ENCODE peak calls at places on chromosomes 16 and 17, in five cellular contexts. One of them, this sample, is unnamed.

GRCh38 chr16:17515421-17516210 is 44.9 kb upstream of the XYLT1 start:
- DNase-seq in body of pancreas: no peak
- DNase-seq in A673: no peak
- DNase-seq in CD4-positive, CD25-positive, alpha-beta regulatory T cell: no peak
- DNase-seq in sigmoid colon: no peak
- DNase-seq in this sample: no peak

GRCh38 chr17:17062866-17063265 is 20.6 kb downstream of the MPRIP start:
- DNase-seq in A673: no peak
- DNase-seq in sigmoid colon: peak; percentile 64
- DNase-seq in body of pancreas: peak; percentile 20
- DNase-seq in CD4-positive, CD25-positive, alpha-beta regulatory T cell: no peak
- DNase-seq in this sample: peak; percentile 30

GRCh38 chr16:85753559-85753958 is 2.7 kb upstream of the C16orf74 start:
- DNase-seq in body of pancreas: peak; percentile 83
- DNase-seq in sigmoid colon: no peak
- DNase-seq in CD4-positive, CD25-positive, alpha-beta regulatory T cell: no peak
- DNase-seq in A673: no peak
- DNase-seq in this sample: no peak

GRCh38 chr16:71781741-71782140 is 26.9 kb downstream of the AP1G1 start:
- DNase-seq in CD4-positive, CD25-positive, alpha-beta regulatory T cell: no peak
- DNase-seq in A673: no peak
- DNase-seq in sigmoid colon: no peak
- DNase-seq in body of pancreas: no peak
- DNase-seq in this sample: no peak

GRCh38 chr17:67679721-67680120 is 38.0 kb upstream of the NOL11 start:
- DNase-seq in body of pancreas: no peak
- DNase-seq in sigmoid colon: no peak
- DNase-seq in A673: no peak
- DNase-seq in CD4-positive, CD25-positive, alpha-beta regulatory T cell: no peak
- DNase-seq in this sample: no peak

GRCh38 chr16:57645691-57646387 is 17.4 kb downstream of the ADGRG1 start:
- DNase-seq in A673: no peak
- DNase-seq in CD4-positive, CD25-positive, alpha-beta regulatory T cell: no peak
- DNase-seq in sigmoid colon: peak; percentile 73
- DNase-seq in body of pancreas: no peak
- DNase-seq in this sample: no peak

GRCh38 chr16:87951550-87952538 is 610 bp downstream of the BANP start:
- DNase-seq in A673: peak; percentile 38
- DNase-seq in body of pancreas: peak; percentile 30
- DNase-seq in sigmoid colon: no peak
- DNase-seq in CD4-positive, CD25-positive, alpha-beta regulatory T cell: peak; percentile 16
- DNase-seq in this sample: peak; percentile 62

GRCh38 chr17:44829558-44830358 is at the start of gene GJC1:
- DNase-seq in CD4-positive, CD25-positive, alpha-beta regulatory T cell: no peak
- DNase-seq in A673: peak; percentile 40
- DNase-seq in sigmoid colon: peak; percentile 78
- DNase-seq in body of pancreas: no peak
- DNase-seq in this sample: no peak

GRCh38 chr17:39054111-39054645 is 87.0 kb upstream of the FBXO47 start:
- DNase-seq in sigmoid colon: no peak
- DNase-seq in body of pancreas: no peak
- DNase-seq in CD4-positive, CD25-positive, alpha-beta regulatory T cell: no peak
- DNase-seq in A673: no peak
- DNase-seq in this sample: no peak

GRCh38 chr16:1337486-1337885 is 4.0 kb downstream of the BAIAP3 start:
- DNase-seq in body of pancreas: no peak
- DNase-seq in CD4-positive, CD25-positive, alpha-beta regulatory T cell: no peak
- DNase-seq in sigmoid colon: no peak
- DNase-seq in A673: peak; percentile 56
- DNase-seq in this sample: no peak

DNA sequence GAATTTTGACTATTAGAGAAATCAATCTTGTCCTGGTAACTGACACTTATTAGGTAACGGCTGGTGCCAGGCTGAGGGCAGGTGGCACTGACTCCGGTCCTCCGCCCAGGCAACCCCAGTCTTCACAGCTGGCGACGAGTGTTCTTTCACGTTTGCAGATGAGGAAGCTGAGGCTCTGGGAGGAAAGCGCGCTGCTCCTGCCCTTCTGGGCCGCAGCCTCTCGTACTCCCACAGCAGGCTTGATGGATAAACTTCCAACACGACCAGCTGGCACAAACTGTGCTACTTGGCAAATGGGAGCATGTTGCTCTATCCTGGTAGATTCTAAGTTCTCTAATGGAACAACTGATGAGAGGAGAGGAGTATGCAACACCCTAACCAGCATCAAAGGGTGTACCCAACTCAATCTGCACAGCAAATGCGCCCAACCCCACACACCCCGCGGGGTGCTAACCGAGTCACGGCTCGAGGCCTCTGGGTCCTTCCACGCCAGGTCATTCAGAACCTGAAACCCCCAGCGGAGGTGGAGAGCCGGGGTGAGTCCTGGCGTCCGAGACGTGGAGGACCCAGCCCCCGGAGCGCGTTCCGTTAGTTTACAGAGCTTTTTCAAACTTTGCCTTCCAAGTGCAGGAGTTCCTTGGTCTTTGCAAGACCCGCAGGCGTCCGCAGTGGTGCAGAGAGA is 477 bp upstream of the SLC47A1 start:
- DNase-seq in CD4-positive, CD25-positive, alpha-beta regulatory T cell: no peak
- DNase-seq in sigmoid colon: no peak
- DNase-seq in body of pancreas: no peak
- DNase-seq in A673: no peak
- DNase-seq in this sample: peak; percentile 16
- H3K4me3 ChIP-seq in CD4-positive, CD25-positive, alpha-beta regulatory T cell: no peak overlapping the region
- H3K4me3 ChIP-seq in sigmoid colon: peak overlapping the region; percentile 62
- H3K4me3 ChIP-seq in body of pancreas: no peak overlapping the region
- H3K4me3 ChIP-seq in A673: peak overlapping the region; percentile 57
- H3K4me3 ChIP-seq in this sample: peak overlapping the region; percentile 3

GRCh38 chr16:4450921-4451619 is 23.4 kb downstream of the NMRAL1 start:
- DNase-seq in sigmoid colon: no peak
- DNase-seq in body of pancreas: no peak
- DNase-seq in CD4-positive, CD25-positive, alpha-beta regulatory T cell: no peak
- DNase-seq in A673: peak; percentile 43
- DNase-seq in this sample: no peak
- H3K27ac ChIP-seq in sigmoid colon: no peak overlapping the region
- H3K27ac ChIP-seq in body of pancreas: no peak overlapping the region
- H3K27ac ChIP-seq in CD4-positive, CD25-positive, alpha-beta regulatory T cell: no peak overlapping the region
- H3K27ac ChIP-seq in A673: peak overlapping the region; percentile 82
- H3K27ac ChIP-seq in this sample: no peak overlapping the region

DNA sequence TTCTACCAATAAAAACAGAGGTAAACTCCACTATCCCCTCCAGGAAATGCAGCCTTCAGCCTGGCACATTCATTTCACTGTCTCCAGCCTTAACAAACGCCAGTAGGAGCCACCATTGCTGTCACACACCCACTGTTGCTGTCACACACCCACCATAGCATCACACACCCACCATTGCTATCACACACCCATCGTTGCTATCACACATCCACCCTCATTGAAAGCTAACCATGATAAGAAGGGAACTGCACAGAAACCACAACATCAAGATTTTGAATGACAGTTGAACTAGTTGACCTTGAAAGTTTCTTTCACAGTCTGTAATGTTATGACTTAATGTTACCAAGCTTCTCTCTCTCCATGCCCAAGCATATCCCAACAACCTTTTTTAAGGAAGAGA is 38.1 kb downstream of the SHCBP1 start:
- DNase-seq in body of pancreas: no peak
- DNase-seq in sigmoid colon: no peak
- DNase-seq in CD4-positive, CD25-positive, alpha-beta regulatory T cell: no peak
- DNase-seq in A673: no peak
- DNase-seq in this sample: no peak
- H3K4me1 ChIP-seq in body of pancreas: no peaks in the 10 kb centered on the region
- H3K4me1 ChIP-seq in sigmoid colon: no peaks in the 10 kb centered on the region
- H3K4me1 ChIP-seq in CD4-positive, CD25-positive, alpha-beta regulatory T cell: peaks cover 14% of the 10 kb centered on the region
- H3K4me1 ChIP-seq in A673: no peaks in the 10 kb centered on the region
- H3K4me1 ChIP-seq in this sample: no peaks in the 10 kb centered on the region

DNA sequence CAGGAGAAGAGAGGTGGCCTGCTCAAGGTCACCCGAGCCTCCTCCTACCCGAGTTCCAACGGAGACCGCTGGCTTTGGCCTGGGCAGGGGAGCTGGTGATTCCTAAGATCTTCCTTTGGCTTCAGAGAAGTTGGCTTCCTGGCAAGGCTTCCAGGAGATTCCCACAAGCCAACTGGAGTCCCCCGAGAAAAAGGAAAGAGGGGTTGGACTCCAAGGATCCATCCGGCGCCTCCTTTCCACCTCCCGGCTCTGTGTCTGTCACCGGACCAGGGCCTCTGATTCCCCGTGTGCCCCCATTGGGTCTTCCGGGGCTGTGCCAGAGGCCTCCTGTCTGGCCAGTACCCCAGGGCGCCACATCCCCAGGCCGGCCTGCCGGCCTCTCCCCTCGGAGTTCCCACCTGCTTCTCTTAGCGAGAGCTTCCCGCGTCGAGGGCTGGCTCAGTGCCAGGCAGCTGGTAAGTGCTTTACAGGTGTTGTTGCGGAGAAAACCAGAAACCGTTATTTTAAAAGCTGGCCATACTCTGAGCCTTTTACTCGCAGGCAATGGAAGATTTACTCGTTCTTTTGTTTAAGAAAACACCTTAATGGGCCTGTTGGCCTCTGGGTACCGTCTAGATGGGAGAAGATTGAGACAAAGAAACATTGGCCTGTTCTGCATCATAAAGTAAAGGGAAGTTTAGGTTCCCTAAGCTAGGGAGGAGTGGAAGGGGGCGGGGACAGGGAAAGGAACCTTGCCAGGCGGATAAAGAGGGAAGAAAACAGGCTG is 258.4 kb upstream of the SDK2 start:
- DNase-seq in A673: no peak
- DNase-seq in CD4-positive, CD25-positive, alpha-beta regulatory T cell: no peak
- DNase-seq in body of pancreas: peak; percentile 29
- DNase-seq in sigmoid colon: no peak
- DNase-seq in this sample: peak; percentile 15
- H3K4me3 ChIP-seq in A673: no peak overlapping the region
- H3K4me3 ChIP-seq in CD4-positive, CD25-positive, alpha-beta regulatory T cell: no peak overlapping the region
- H3K4me3 ChIP-seq in body of pancreas: no peak overlapping the region
- H3K4me3 ChIP-seq in sigmoid colon: no peak overlapping the region
- H3K4me3 ChIP-seq in this sample: no peak overlapping the region

GRCh38 chr16:15608398-15609285 is 34.3 kb downstream of the MARF1 start:
- DNase-seq in CD4-positive, CD25-positive, alpha-beta regulatory T cell: no peak
- DNase-seq in A673: no peak
- DNase-seq in sigmoid colon: no peak
- DNase-seq in body of pancreas: no peak
- DNase-seq in this sample: no peak

GRCh38 chr16:15611610-15612009 is 31.3 kb downstream of the MARF1 start:
- DNase-seq in body of pancreas: peak; percentile 26
- DNase-seq in CD4-positive, CD25-positive, alpha-beta regulatory T cell: no peak
- DNase-seq in A673: no peak
- DNase-seq in sigmoid colon: no peak
- DNase-seq in this sample: no peak

GRCh38 chr16:15607700-15608396 is 35.1 kb downstream of the MARF1 start:
- DNase-seq in A673: no peak
- DNase-seq in sigmoid colon: peak; percentile 84
- DNase-seq in CD4-positive, CD25-positive, alpha-beta regulatory T cell: no peak
- DNase-seq in body of pancreas: peak; percentile 33
- DNase-seq in this sample: no peak

GRCh38 chr16:15610369-15610871 is 32.5 kb downstream of the MARF1 start:
- DNase-seq in sigmoid colon: no peak
- DNase-seq in CD4-positive, CD25-positive, alpha-beta regulatory T cell: no peak
- DNase-seq in body of pancreas: no peak
- DNase-seq in A673: no peak
- DNase-seq in this sample: no peak

DNA sequence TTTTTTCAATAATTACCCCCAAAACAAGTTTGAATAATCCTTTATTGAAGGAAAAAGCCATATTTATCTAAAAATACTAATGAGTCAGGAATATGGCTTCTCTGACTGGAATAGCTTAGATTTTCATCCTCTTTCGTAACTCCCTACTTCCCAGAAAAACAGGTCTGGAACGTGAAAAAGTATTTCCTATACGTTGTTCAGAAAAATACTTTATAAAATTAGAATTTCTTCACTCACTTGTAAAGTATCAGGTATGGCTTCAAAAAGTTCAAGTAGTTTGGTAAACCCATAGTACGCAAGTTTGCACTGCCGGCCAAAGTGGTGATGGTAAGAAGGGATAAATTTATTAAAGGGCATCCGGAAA is 33.7 kb downstream of the MARF1 start:
- DNase-seq in CD4-positive, CD25-positive, alpha-beta regulatory T cell: no peak
- DNase-seq in sigmoid colon: no peak
- DNase-seq in body of pancreas: no peak
- DNase-seq in A673: no peak
- DNase-seq in this sample: no peak
- H3K27ac ChIP-seq in CD4-positive, CD25-positive, alpha-beta regulatory T cell: no peak overlapping the region
- H3K27ac ChIP-seq in sigmoid colon: no peak overlapping the region
- H3K27ac ChIP-seq in body of pancreas: no peak overlapping the region
- H3K27ac ChIP-seq in A673: no peak overlapping the region
- H3K27ac ChIP-seq in this sample: no peak overlapping the region

GRCh38 chr17:50956409-50956749 is 90.2 kb upstream of the TOB1 start:
- DNase-seq in sigmoid colon: no peak
- DNase-seq in CD4-positive, CD25-positive, alpha-beta regulatory T cell: no peak
- DNase-seq in A673: no peak
- DNase-seq in body of pancreas: no peak
- DNase-seq in this sample: no peak
- H3K4me1 ChIP-seq in sigmoid colon: peaks cover 25% of the 10 kb centered on the region
- H3K4me1 ChIP-seq in CD4-positive, CD25-positive, alpha-beta regulatory T cell: peaks cover 6% of the 10 kb centered on the region
- H3K4me1 ChIP-seq in A673: peaks cover 34% of the 10 kb centered on the region
- H3K4me1 ChIP-seq in body of pancreas: peaks cover 32% of the 10 kb centered on the region
- H3K4me1 ChIP-seq in this sample: peaks cover 32% of the 10 kb centered on the region

GRCh38 chr17:80262291-80262690 is 1.6 kb downstream of the RNF213 start:
- DNase-seq in A673: no peak
- DNase-seq in sigmoid colon: no peak
- DNase-seq in body of pancreas: no peak
- DNase-seq in CD4-positive, CD25-positive, alpha-beta regulatory T cell: no peak
- DNase-seq in this sample: no peak
- H3K4me3 ChIP-seq in A673: peak overlapping the region; percentile 98
- H3K4me3 ChIP-seq in sigmoid colon: peak overlapping the region; percentile 87
- H3K4me3 ChIP-seq in body of pancreas: no peak overlapping the region
- H3K4me3 ChIP-seq in CD4-positive, CD25-positive, alpha-beta regulatory T cell: peak overlapping the region; percentile 69
- H3K4me3 ChIP-seq in this sample: peak overlapping the region; percentile 100

This sample was measured in thyroid gland.